ENCODE peak calls at places on chromosomes 1 and 21, in four cellular contexts. One of them, this sample, is unnamed.

GRCh38 chr1:219330669-219331068 is 157.0 kb downstream of the LYPLAL1 start:
- DNase-seq in AG04450: no peak
- DNase-seq in HFF-Myc: no peak
- DNase-seq in upper lobe of right lung: no peak
- DNase-seq in this sample: no peak

GRCh38 chr1:57887973-57888491 is 464.2 kb upstream of the DAB1 start:
- DNase-seq in AG04450: no peak
- DNase-seq in HFF-Myc: no peak
- DNase-seq in upper lobe of right lung: no peak
- DNase-seq in this sample: no peak

GRCh38 chr1:61092643-61093042 is 10.3 kb downstream of the NFIA start:
- DNase-seq in AG04450: no peak
- DNase-seq in HFF-Myc: no peak
- DNase-seq in upper lobe of right lung: no peak
- DNase-seq in this sample: no peak

GRCh38 chr1:64917328-64917861 is 49.0 kb downstream of the JAK1 start:
- DNase-seq in AG04450: peak
- DNase-seq in HFF-Myc: peak
- DNase-seq in upper lobe of right lung: no peak
- DNase-seq in this sample: peak

GRCh38 chr1:17662296-17662695 is 92.8 kb upstream of the ACTL8 start:
- DNase-seq in AG04450: no peak
- DNase-seq in HFF-Myc: no peak
- DNase-seq in upper lobe of right lung: no peak
- DNase-seq in this sample: no peak

GRCh38 chr1:222546548-222547259 is 1.2 kb downstream of the HHIPL2 start:
- DNase-seq in AG04450: peak
- DNase-seq in HFF-Myc: peak
- DNase-seq in upper lobe of right lung: no peak
- DNase-seq in this sample: peak

GRCh38 chr1:39818482-39818881 is 29.8 kb upstream of the BMP8B start:
- DNase-seq in AG04450: no peak
- DNase-seq in HFF-Myc: no peak
- DNase-seq in upper lobe of right lung: peak
- DNase-seq in this sample: no peak

GRCh38 chr1:154741747-154742495 is 128.2 kb downstream of the KCNN3 start:
- DNase-seq in AG04450: no peak
- DNase-seq in HFF-Myc: no peak
- DNase-seq in upper lobe of right lung: no peak
- DNase-seq in this sample: no peak

GRCh38 chr21:41520560-41521442 is 12.8 kb upstream of the TMPRSS2 start:
- DNase-seq in AG04450: no peak
- DNase-seq in HFF-Myc: no peak
- DNase-seq in upper lobe of right lung: no peak
- DNase-seq in this sample: no peak

GRCh38 chr21:31658053-31658452 is 1.4 kb upstream of the SOD1 start:
- DNase-seq in AG04450: no peak
- DNase-seq in HFF-Myc: no peak
- DNase-seq in upper lobe of right lung: no peak
- DNase-seq in this sample: no peak

GRCh38 chr1:47232187-47232874 is at the start of gene TAL1:
- DNase-seq in AG04450: no peak
- DNase-seq in HFF-Myc: no peak
- DNase-seq in upper lobe of right lung: no peak
- DNase-seq in this sample: no peak

GRCh38 chr1:240107058-240107684 is 15.5 kb downstream of the FMN2 start:
- DNase-seq in AG04450: peak
- DNase-seq in HFF-Myc: peak
- DNase-seq in upper lobe of right lung: no peak
- DNase-seq in this sample: peak

GRCh38 chr1:205538211-205538840 is 33.9 kb downstream of the CDK18 start:
- DNase-seq in AG04450: no peak
- DNase-seq in HFF-Myc: no peak
- DNase-seq in upper lobe of right lung: no peak
- DNase-seq in this sample: no peak

GRCh38 chr1:118898702-118899101 is 89.4 kb downstream of the TBX15 start:
- DNase-seq in AG04450: no peak
- DNase-seq in HFF-Myc: no peak
- DNase-seq in upper lobe of right lung: no peak
- DNase-seq in this sample: no peak

GRCh38 chr1:179599623-179600249 is 8.1 kb downstream of the TDRD5 start:
- DNase-seq in AG04450: no peak
- DNase-seq in HFF-Myc: peak
- DNase-seq in upper lobe of right lung: no peak
- DNase-seq in this sample: no peak

GRCh38 chr1:961132-961652 is 808 bp downstream of the KLHL17 start:
- DNase-seq in AG04450: no peak
- DNase-seq in HFF-Myc: no peak
- DNase-seq in upper lobe of right lung: no peak
- DNase-seq in this sample: no peak

GRCh38 chr1:19799233-19799876 is 361 bp downstream of the TMCO4 start:
- DNase-seq in AG04450: no peak
- DNase-seq in HFF-Myc: no peak
- DNase-seq in upper lobe of right lung: peak
- DNase-seq in this sample: no peak

GRCh38 chr1:64186138-64186897 is 17.1 kb upstream of the UBE2U start:
- DNase-seq in AG04450: no peak
- DNase-seq in HFF-Myc: no peak
- DNase-seq in upper lobe of right lung: peak
- DNase-seq in this sample: peak

GRCh38 chr1:206575165-206575893 is 36.9 kb downstream of the EIF2D start:
- DNase-seq in AG04450: peak
- DNase-seq in HFF-Myc: peak
- DNase-seq in upper lobe of right lung: no peak
- DNase-seq in this sample: peak

GRCh38 chr1:76237201-76237600 is 162.7 kb downstream of the ST6GALNAC3 start:
- DNase-seq in AG04450: no peak
- DNase-seq in HFF-Myc: no peak
- DNase-seq in upper lobe of right lung: no peak
- DNase-seq in this sample: no peak

GRCh38 chr1:211975152-211975941 is 60.0 kb downstream of the INTS7 start:
- DNase-seq in AG04450: no peak
- DNase-seq in HFF-Myc: no peak
- DNase-seq in upper lobe of right lung: no peak
- DNase-seq in this sample: no peak

GRCh38 chr1:61261585-61261984 is 179.2 kb downstream of the NFIA start:
- DNase-seq in AG04450: no peak
- DNase-seq in HFF-Myc: no peak
- DNase-seq in upper lobe of right lung: no peak
- DNase-seq in this sample: no peak

GRCh38 chr1:161379071-161379470 is 11.4 kb upstream of the CFAP126 start:
- DNase-seq in AG04450: no peak
- DNase-seq in HFF-Myc: no peak
- DNase-seq in upper lobe of right lung: no peak
- DNase-seq in this sample: no peak

GRCh38 chr1:218371927-218372672 is 27.0 kb downstream of the TGFB2 start:
- DNase-seq in AG04450: no peak
- DNase-seq in HFF-Myc: peak
- DNase-seq in upper lobe of right lung: no peak
- DNase-seq in this sample: no peak

GRCh38 chr1:18539171-18539570 is 58.4 kb downstream of the KLHDC7A start:
- DNase-seq in AG04450: no peak
- DNase-seq in HFF-Myc: no peak
- DNase-seq in upper lobe of right lung: peak
- DNase-seq in this sample: no peak

GRCh38 chr1:171179323-171180227 is 5.5 kb upstream of the FMO2 start:
- DNase-seq in AG04450: no peak
- DNase-seq in HFF-Myc: no peak
- DNase-seq in upper lobe of right lung: no peak
- DNase-seq in this sample: no peak
- H3K4me3 ChIP-seq in AG04450: no peak
- H3K4me3 ChIP-seq in HFF-Myc: no peak
- H3K4me3 ChIP-seq in upper lobe of right lung: no peak
- H3K4me3 ChIP-seq in this sample: no peak

GRCh38 chr1:21046132-21046531 is 130.6 kb downstream of the EIF4G3 start:
- DNase-seq in AG04450: no peak
- DNase-seq in HFF-Myc: no peak
- DNase-seq in upper lobe of right lung: no peak
- DNase-seq in this sample: no peak

GRCh38 chr1:21048462-21048861 is 128.2 kb downstream of the EIF4G3 start:
- DNase-seq in AG04450: no peak
- DNase-seq in HFF-Myc: no peak
- DNase-seq in upper lobe of right lung: no peak
- DNase-seq in this sample: no peak

GRCh38 chr1:21050031-21050430 is 126.7 kb downstream of the EIF4G3 start:
- DNase-seq in AG04450: peak
- DNase-seq in HFF-Myc: no peak
- DNase-seq in upper lobe of right lung: no peak
- DNase-seq in this sample: peak

GRCh38 chr1:21052034-21052433 is 124.7 kb downstream of the EIF4G3 start:
- DNase-seq in AG04450: no peak
- DNase-seq in HFF-Myc: no peak
- DNase-seq in upper lobe of right lung: no peak
- DNase-seq in this sample: no peak

DNA sequence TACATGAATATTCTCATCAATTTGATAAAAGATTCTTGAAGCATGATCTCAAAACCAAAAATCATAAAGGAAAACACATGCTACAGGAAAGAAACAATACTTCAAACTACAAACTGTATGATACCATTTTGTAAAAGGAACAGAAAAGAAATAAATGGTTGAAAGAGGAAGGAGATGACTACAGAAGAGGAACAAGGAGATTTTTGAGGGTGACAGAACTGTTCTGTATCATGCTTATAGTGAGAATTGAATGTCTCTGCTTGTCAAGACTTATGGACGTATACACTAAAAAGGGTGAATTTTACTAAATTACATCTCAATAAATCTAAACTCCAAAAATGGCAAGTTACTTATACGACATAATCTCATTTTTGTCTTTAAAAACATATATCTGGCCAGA is 125.5 kb downstream of the EIF4G3 start:
- DNase-seq in AG04450: no peak
- DNase-seq in HFF-Myc: no peak
- DNase-seq in upper lobe of right lung: no peak
- DNase-seq in this sample: no peak
- H3K4me3 ChIP-seq in AG04450: no peak
- H3K4me3 ChIP-seq in HFF-Myc: no peak
- H3K4me3 ChIP-seq in upper lobe of right lung: no peak
- H3K4me3 ChIP-seq in this sample: no peak

GRCh38 chr1:8587784-8588183 is 229.7 kb downstream of the RERE start:
- DNase-seq in AG04450: no peak
- DNase-seq in HFF-Myc: no peak
- DNase-seq in upper lobe of right lung: no peak
- DNase-seq in this sample: no peak

GRCh38 chr1:8595332-8595731 is 222.1 kb downstream of the RERE start:
- DNase-seq in AG04450: no peak
- DNase-seq in HFF-Myc: no peak
- DNase-seq in upper lobe of right lung: no peak
- DNase-seq in this sample: no peak

GRCh38 chr1:8589571-8589970 is 227.9 kb downstream of the RERE start:
- DNase-seq in AG04450: no peak
- DNase-seq in HFF-Myc: no peak
- DNase-seq in upper lobe of right lung: no peak
- DNase-seq in this sample: no peak

GRCh38 chr1:8590696-8591351 is 226.6 kb downstream of the RERE start:
- DNase-seq in AG04450: no peak
- DNase-seq in HFF-Myc: no peak
- DNase-seq in upper lobe of right lung: no peak
- DNase-seq in this sample: no peak

GRCh38 chr1:8591547-8591946 is 225.9 kb downstream of the RERE start:
- DNase-seq in AG04450: no peak
- DNase-seq in HFF-Myc: no peak
- DNase-seq in upper lobe of right lung: no peak
- DNase-seq in this sample: no peak
- H3K4me3 ChIP-seq in AG04450: no peak
- H3K4me3 ChIP-seq in HFF-Myc: no peak
- H3K4me3 ChIP-seq in upper lobe of right lung: no peak
- H3K4me3 ChIP-seq in this sample: no peak

GRCh38 chr1:6578624-6579373 is 995 bp upstream of the ZBTB48 start:
- DNase-seq in AG04450: no peak
- DNase-seq in HFF-Myc: no peak
- DNase-seq in upper lobe of right lung: no peak
- DNase-seq in this sample: no peak
- H3K4me3 ChIP-seq in AG04450: peak
- H3K4me3 ChIP-seq in HFF-Myc: peak
- H3K4me3 ChIP-seq in upper lobe of right lung: peak
- H3K4me3 ChIP-seq in this sample: no peak

DNA sequence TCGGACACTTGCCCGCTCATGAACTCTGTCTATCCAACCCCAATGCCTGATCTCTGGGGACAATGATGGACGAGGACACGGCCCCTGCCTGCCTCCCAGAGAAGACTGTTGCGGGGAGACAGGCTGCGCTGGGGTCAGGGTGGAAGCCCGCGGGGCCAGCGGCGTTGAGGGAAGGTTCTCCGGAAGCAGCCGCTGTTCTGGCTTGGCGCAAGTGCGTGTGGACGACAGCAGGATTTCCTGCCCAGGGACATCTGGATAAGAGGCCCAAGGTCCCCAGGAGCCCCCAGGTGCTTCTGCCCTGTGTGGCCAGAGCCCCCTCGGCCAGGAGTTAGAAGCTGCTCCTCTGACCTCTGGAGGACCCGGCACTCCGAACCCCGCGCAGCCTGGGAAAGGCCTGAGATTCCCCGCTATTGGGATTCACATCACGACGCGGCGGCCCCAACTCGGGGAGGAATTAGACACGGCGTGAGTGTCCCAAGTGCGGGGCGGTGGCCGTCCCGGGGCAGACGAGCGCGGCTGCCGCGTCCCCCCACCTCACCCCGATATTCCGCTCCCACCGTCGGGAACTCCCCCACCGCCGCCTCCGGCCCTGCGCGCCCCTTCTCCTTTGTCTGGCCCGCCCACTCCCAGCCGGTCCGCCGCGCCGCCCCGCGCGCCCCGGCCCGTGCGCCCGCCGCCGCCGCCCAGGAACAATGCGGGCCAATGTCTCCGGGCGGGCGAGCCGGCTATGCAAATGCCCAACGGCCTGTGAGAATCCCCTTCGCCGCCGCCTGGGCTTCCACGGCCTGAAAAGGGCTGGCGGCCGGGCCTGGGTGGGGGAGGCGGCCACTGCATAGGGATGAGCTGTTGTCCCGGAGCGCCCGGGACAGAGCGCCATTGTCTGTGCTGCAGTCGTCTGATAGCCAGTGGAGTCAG is 19.1 kb downstream of the RHBG start:
- DNase-seq in AG04450: no peak
- DNase-seq in HFF-Myc: no peak
- DNase-seq in upper lobe of right lung: no peak
- DNase-seq in this sample: no peak
- H3K4me3 ChIP-seq in AG04450: no peak
- H3K4me3 ChIP-seq in HFF-Myc: no peak
- H3K4me3 ChIP-seq in upper lobe of right lung: no peak
- H3K4me3 ChIP-seq in this sample: no peak

GRCh38 chr21:45555251-45555556 is 13.0 kb upstream of the SLC19A1 start:
- DNase-seq in AG04450: no peak
- DNase-seq in HFF-Myc: no peak
- DNase-seq in upper lobe of right lung: no peak
- DNase-seq in this sample: no peak
- H3K4me3 ChIP-seq in AG04450: peak
- H3K4me3 ChIP-seq in HFF-Myc: peak
- H3K4me3 ChIP-seq in upper lobe of right lung: peak
- H3K4me3 ChIP-seq in this sample: peak

GRCh38 chr1:241716915-241717651 is 65.0 kb downstream of the WDR64 start:
- DNase-seq in AG04450: no peak
- DNase-seq in HFF-Myc: no peak
- DNase-seq in upper lobe of right lung: no peak
- DNase-seq in this sample: peak
- H3K4me3 ChIP-seq in AG04450: no peak
- H3K4me3 ChIP-seq in HFF-Myc: no peak
- H3K4me3 ChIP-seq in upper lobe of right lung: no peak
- H3K4me3 ChIP-seq in this sample: no peak

This sample was measured in skeletal muscle cell.